ENCODE peak calls at places on chromosomes 11 and 22, in seven cellular contexts. One of them, this sample, is unnamed.

GRCh38 chr11:64767344-64768299 is 7.8 kb upstream of the PYGM start:
- DNase-seq in omental fat pad: peak
- DNase-seq in neural crest cell: peak
- DNase-seq in HEK293T: peak
- DNase-seq in stimulated activated naive CD8-positive, alpha-beta T cell treated with anti-CD3 and anti-CD28 coated beads, Interleukin-15, Interleukin-2, amounts not matched to agents 100 U/mL and 50 U/mL, for 24 hours: peak
- DNase-seq in psoas muscle: peak
- DNase-seq in Calu3: peak
- DNase-seq in this sample: peak

GRCh38 chr22:36737776-36738175 is 34.2 kb upstream of the CACNG2 start:
- DNase-seq in omental fat pad: no peak
- DNase-seq in neural crest cell: no peak
- DNase-seq in HEK293T: no peak
- DNase-seq in stimulated activated naive CD8-positive, alpha-beta T cell treated with anti-CD3 and anti-CD28 coated beads, Interleukin-15, Interleukin-2, amounts not matched to agents 100 U/mL and 50 U/mL, for 24 hours: no peak
- DNase-seq in psoas muscle: peak
- DNase-seq in Calu3: no peak
- DNase-seq in this sample: peak

GRCh38 chr11:78284261-78284660 is 95.5 kb downstream of the USP35 start:
- DNase-seq in omental fat pad: no peak
- DNase-seq in neural crest cell: no peak
- DNase-seq in HEK293T: no peak
- DNase-seq in stimulated activated naive CD8-positive, alpha-beta T cell treated with anti-CD3 and anti-CD28 coated beads, Interleukin-15, Interleukin-2, amounts not matched to agents 100 U/mL and 50 U/mL, for 24 hours: no peak
- DNase-seq in psoas muscle: no peak
- DNase-seq in Calu3: no peak
- DNase-seq in this sample: no peak

GRCh38 chr11:61694971-61695706 is 14.9 kb downstream of the DAGLA start:
- DNase-seq in omental fat pad: no peak
- DNase-seq in neural crest cell: no peak
- DNase-seq in HEK293T: no peak
- DNase-seq in stimulated activated naive CD8-positive, alpha-beta T cell treated with anti-CD3 and anti-CD28 coated beads, Interleukin-15, Interleukin-2, amounts not matched to agents 100 U/mL and 50 U/mL, for 24 hours: no peak
- DNase-seq in psoas muscle: peak
- DNase-seq in Calu3: peak
- DNase-seq in this sample: no peak

GRCh38 chr11:62223095-62223494 is 14.6 kb downstream of the SCGB2A1 start:
- DNase-seq in omental fat pad: no peak
- DNase-seq in neural crest cell: no peak
- DNase-seq in HEK293T: no peak
- DNase-seq in stimulated activated naive CD8-positive, alpha-beta T cell treated with anti-CD3 and anti-CD28 coated beads, Interleukin-15, Interleukin-2, amounts not matched to agents 100 U/mL and 50 U/mL, for 24 hours: no peak
- DNase-seq in psoas muscle: no peak
- DNase-seq in Calu3: no peak
- DNase-seq in this sample: no peak

GRCh38 chr11:69646493-69647201 is 5.7 kb downstream of the CCND1 start:
- DNase-seq in omental fat pad: no peak
- DNase-seq in neural crest cell: no peak
- DNase-seq in HEK293T: no peak
- DNase-seq in stimulated activated naive CD8-positive, alpha-beta T cell treated with anti-CD3 and anti-CD28 coated beads, Interleukin-15, Interleukin-2, amounts not matched to agents 100 U/mL and 50 U/mL, for 24 hours: no peak
- DNase-seq in psoas muscle: no peak
- DNase-seq in Calu3: no peak
- DNase-seq in this sample: no peak

GRCh38 chr22:37659066-37659896 is 758 bp downstream of the PDXP start:
- DNase-seq in omental fat pad: no peak
- DNase-seq in neural crest cell: no peak
- DNase-seq in HEK293T: no peak
- DNase-seq in stimulated activated naive CD8-positive, alpha-beta T cell treated with anti-CD3 and anti-CD28 coated beads, Interleukin-15, Interleukin-2, amounts not matched to agents 100 U/mL and 50 U/mL, for 24 hours: peak
- DNase-seq in psoas muscle: peak
- DNase-seq in Calu3: no peak
- DNase-seq in this sample: no peak

GRCh38 chr22:43827336-43827735 is 15.2 kb upstream of the EFCAB6 start:
- DNase-seq in omental fat pad: no peak
- DNase-seq in neural crest cell: no peak
- DNase-seq in HEK293T: no peak
- DNase-seq in stimulated activated naive CD8-positive, alpha-beta T cell treated with anti-CD3 and anti-CD28 coated beads, Interleukin-15, Interleukin-2, amounts not matched to agents 100 U/mL and 50 U/mL, for 24 hours: no peak
- DNase-seq in psoas muscle: no peak
- DNase-seq in Calu3: no peak
- DNase-seq in this sample: no peak

GRCh38 chr11:64078905-64079304 is 43.2 kb downstream of the FLRT1 start:
- DNase-seq in omental fat pad: no peak
- DNase-seq in neural crest cell: no peak
- DNase-seq in HEK293T: no peak
- DNase-seq in stimulated activated naive CD8-positive, alpha-beta T cell treated with anti-CD3 and anti-CD28 coated beads, Interleukin-15, Interleukin-2, amounts not matched to agents 100 U/mL and 50 U/mL, for 24 hours: no peak
- DNase-seq in psoas muscle: no peak
- DNase-seq in Calu3: no peak
- DNase-seq in this sample: no peak

GRCh38 chr11:11113676-11114075 is 239.4 kb downstream of the CSNK2A3 start:
- DNase-seq in omental fat pad: no peak
- DNase-seq in neural crest cell: no peak
- DNase-seq in HEK293T: no peak
- DNase-seq in stimulated activated naive CD8-positive, alpha-beta T cell treated with anti-CD3 and anti-CD28 coated beads, Interleukin-15, Interleukin-2, amounts not matched to agents 100 U/mL and 50 U/mL, for 24 hours: no peak
- DNase-seq in psoas muscle: no peak
- DNase-seq in Calu3: no peak
- DNase-seq in this sample: no peak

This sample was measured in lower leg skin.